ENCODE peak calls at places on chromosomes 4 and X, in four cellular contexts. R is H1, F is HepG2, L is K562. N is an unnamed sample.

GRCh38 chrX:130984782-130985181 is 73.4 kb upstream of the ARHGAP36 start:
- DNase-seq in F (no peak), R (no peak), L (no peak), N (no peak)

GRCh38 chrX:46547857-46548256 is 2.6 kb upstream of the ZNF674 start:
- DNase-seq in L (no peak), R (no peak), F (peak; percentile 27), N (no peak)

GRCh38 chrX:152901816-152902501 is 4.1 kb downstream of the ZNF185 start:
- DNase-seq in F (no peak), L (no peak), R (no peak), N (no peak)

GRCh38 chr4:77938560-77938959 is 75.9 kb downstream of the MRPL1 start:
- DNase-seq in L (no peak), F (no peak), R (no peak), N (no peak)

GRCh38 chr4:141905751-141906150 is 269.4 kb downstream of the IL15 start:
- DNase-seq in L (no peak), F (no peak), R (no peak), N (no peak)

GRCh38 chr4:136241221-136241986 is 1290.9 kb downstream of the PCDH18 start:
- DNase-seq in L (no peak), F (no peak), R (no peak), N (no peak)

GRCh38 chr4:1472148-1472797 is 66.0 kb upstream of the NKX1-1 start:
- DNase-seq in L (no peak), F (no peak), R (no peak), N (no peak)

GRCh38 chr4:87557348-87557747 is 28.2 kb upstream of the SPARCL1 start:
- DNase-seq in F (no peak), R (no peak), L (no peak), N (no peak)

GRCh38 chrX:47574096-47574553 is 8.1 kb upstream of the TIMP1 start:
- DNase-seq in R (no peak), L (no peak), F (no peak), N (no peak)

DNA sequence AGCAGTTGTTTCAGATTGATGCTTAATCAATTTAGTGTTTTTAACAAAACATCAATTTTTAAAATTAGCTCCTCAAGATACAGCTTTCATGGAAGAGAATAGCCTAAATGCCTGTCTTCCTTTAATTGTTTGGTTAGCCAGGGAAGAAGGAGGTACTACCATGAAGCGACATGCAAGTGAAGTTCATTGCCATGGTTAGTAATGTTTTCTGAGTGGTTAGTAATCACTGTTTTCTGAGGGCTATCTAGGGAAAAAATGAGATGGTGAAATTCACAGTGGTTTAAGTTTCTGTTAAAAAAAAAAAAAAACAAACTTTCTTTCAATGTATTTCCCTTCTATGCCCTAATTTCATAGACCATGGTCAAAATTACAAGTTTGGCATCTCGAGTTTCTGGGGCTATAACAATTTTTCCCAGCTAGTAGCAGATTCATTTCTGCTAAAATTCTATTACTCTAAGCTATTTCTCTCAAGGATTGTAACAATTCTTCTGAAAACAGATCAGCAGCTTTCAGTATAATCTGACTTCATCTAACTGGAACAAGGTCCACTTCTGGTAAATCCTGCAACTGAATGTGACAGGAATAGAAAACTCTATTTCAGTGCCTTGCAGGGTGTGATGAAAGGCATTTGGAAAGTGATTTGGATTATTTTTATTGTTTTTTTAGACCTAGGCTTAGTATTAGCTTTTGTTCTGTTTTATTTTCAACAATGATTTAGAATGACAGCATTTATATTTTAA is 157.0 kb downstream of the PCDH18 start:
- DNase-seq in R (no peak), L (no peak), F (no peak), N (no peak)
- TF ChIP-seq CBX5 in R (no peak), L (no peak), F (no peak), N (no peak)

GRCh38 chr4:200936-201335 is 76.6 kb downstream of the ZNF718 start:
- DNase-seq in L (no peak), F (no peak), R (no peak), N (no peak)
- H3K9me3 ChIP-seq in L (peaks cover under 1% of the 10 kb centered on the region), F (peaks cover 100% of the 10 kb centered on the region), R (peaks cover 42% of the 10 kb centered on the region), N (peaks cover 7% of the 10 kb centered on the region)

DNA sequence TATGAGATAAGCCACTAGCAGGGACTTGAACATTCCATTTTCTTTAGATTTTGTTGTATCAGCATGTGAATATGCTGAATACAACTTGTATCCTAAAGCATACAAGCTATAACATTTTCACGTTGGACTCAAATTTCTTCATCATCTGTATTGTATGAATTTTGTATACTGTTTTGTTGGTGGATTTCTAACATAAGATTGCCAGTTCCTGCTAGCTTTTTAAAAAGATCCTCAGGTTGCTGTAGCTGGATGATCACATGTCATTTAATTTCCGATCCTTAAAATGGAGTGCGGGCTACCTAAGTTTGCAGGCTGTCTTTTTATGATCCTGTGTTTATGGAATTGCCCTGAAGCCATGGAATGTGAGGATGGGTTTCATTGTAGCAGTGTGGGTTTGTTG is 6.9 kb downstream of the PDLIM5 start:
- DNase-seq in R (no peak), L (no peak), F (no peak), N (no peak)
- H3K27ac ChIP-seq in R (no peak overlapping the region), L (peak overlapping the region; percentile 29), F (peak overlapping the region; percentile 26), N (no peak overlapping the region)

GRCh38 chr4:102333792-102334191 is 11.5 kb downstream of the SLC39A8 start:
- DNase-seq in R (no peak), F (no peak), L (no peak), N (no peak)
- TF ChIP-seq CBX5 in R (no peak), F (no peak), L (no peak), N (no peak)

GRCh38 chrX:7115557-7115956 is 32.0 kb upstream of the STS start:
- DNase-seq in R (no peak), L (no peak), F (no peak), N (peak; percentile 87)
- H3K9me3 ChIP-seq in R (no peaks in the 10 kb centered on the region), L (no peaks in the 10 kb centered on the region), F (no peaks in the 10 kb centered on the region), N (peaks cover 2% of the 10 kb centered on the region)